ENCODE peak calls at places on chromosomes 5 and 9, in seven cellular contexts. S is tibial nerve, M is ovary, K is heart right ventricle, T is gastrocnemius medialis, J is cardiac muscle cell, Q is stomach. U is an unnamed sample.

GRCh38 chr5:43154424-43154823 is 33.7 kb downstream of the ZNF131 start:
- DNase-seq in S (no peak), M (no peak), K (no peak), T (peak; percentile 18), J (no peak), Q (no peak), U (no peak)

GRCh38 chr9:96460877-96461276 is 10.9 kb downstream of the HABP4 start:
- DNase-seq in S (no peak), M (no peak), K (no peak), T (no peak), J (no peak), Q (no peak), U (no peak)

GRCh38 chr5:82405166-82405565 is 127.0 kb upstream of the RPS23 start:
- DNase-seq in S (no peak), M (no peak), K (no peak), T (no peak), J (no peak), Q (no peak), U (no peak)

GRCh38 chr5:16467363-16468219 is 2.0 kb upstream of the ZNF622 start:
- DNase-seq in S (no peak), M (no peak), K (no peak), T (peak; percentile 29), J (peak; percentile 58), Q (no peak), U (no peak)

GRCh38 chr5:78778538-78778937 is 130.0 kb upstream of the LHFPL2 start:
- DNase-seq in S (no peak), M (no peak), K (no peak), T (no peak), J (no peak), Q (no peak), U (no peak)

GRCh38 chr9:71552480-71552879 is 215.8 kb downstream of the CEMIP2 start:
- DNase-seq in S (no peak), M (no peak), K (no peak), T (no peak), J (peak; percentile 43), Q (no peak), U (no peak)

GRCh38 chr9:132078369-132079356 is 1.0 kb downstream of the MED27 start:
- DNase-seq in S (peak; percentile 17), M (peak; percentile 34), K (no peak), T (no peak), J (peak; percentile 5), Q (no peak), U (no peak)

GRCh38 chr9:6356441-6356840 is 28.3 kb downstream of the TPD52L3 start:
- DNase-seq in S (no peak), M (no peak), K (no peak), T (no peak), J (no peak), Q (no peak), U (no peak)

GRCh38 chr9:113857875-113858274 is 18.2 kb upstream of the ZNF618 start:
- DNase-seq in S (no peak), M (no peak), K (no peak), T (no peak), J (no peak), Q (no peak), U (no peak)

GRCh38 chr5:61840354-61840753 is 465.7 kb upstream of the KIF2A start:
- DNase-seq in S (no peak), M (no peak), K (no peak), T (no peak), J (no peak), Q (no peak), U (no peak)

GRCh38 chr9:20683351-20684034 is 566 bp upstream of the FOCAD start:
- DNase-seq in S (peak; percentile 76), M (peak; percentile 79), K (peak; percentile 58), T (peak; percentile 61), J (peak; percentile 1), Q (peak; percentile 31), U (peak; percentile 93)

GRCh38 chr5:172492097-172492840 is 37.9 kb upstream of the SH3PXD2B start:
- DNase-seq in S (no peak), M (no peak), K (no peak), T (no peak), J (no peak), Q (no peak), U (peak; percentile 52)

GRCh38 chr9:99327667-99328066 is 105.6 kb downstream of the SEC61B start:
- DNase-seq in S (no peak), M (no peak), K (no peak), T (no peak), J (no peak), Q (no peak), U (no peak)

GRCh38 chr5:143402464-143403356 is 776 bp downstream of the NR3C1 start:
- DNase-seq in S (peak; percentile 55), M (peak; percentile 59), K (peak; percentile 69), T (peak; percentile 80), J (peak; percentile 65), Q (peak; percentile 67), U (peak; percentile 73)

GRCh38 chr5:6081727-6082210 is 296.6 kb downstream of the MED10 start:
- DNase-seq in S (no peak), M (no peak), K (no peak), T (no peak), J (no peak), Q (no peak), U (no peak)

GRCh38 chr5:172646716-172647285 is 5.7 kb downstream of the NEURL1B start:
- DNase-seq in S (no peak), M (peak; percentile 65), K (peak; percentile 66), T (no peak), J (peak; percentile 70), Q (no peak), U (no peak)

GRCh38 chr5:59206132-59206581 is 623.3 kb downstream of the RAB3C start:
- DNase-seq in S (no peak), M (no peak), K (no peak), T (no peak), J (no peak), Q (no peak), U (no peak)

GRCh38 chr9:127662617-127663016 is 44.2 kb upstream of the CFAP157 start:
- DNase-seq in S (no peak), M (no peak), K (no peak), T (no peak), J (no peak), Q (no peak), U (no peak)

GRCh38 chr9:16090907-16091629 is 538.2 kb downstream of the CCDC171 start:
- DNase-seq in S (no peak), M (no peak), K (no peak), T (no peak), J (no peak), Q (no peak), U (no peak)

GRCh38 chr9:124333180-124333579 is 75.4 kb downstream of the NEK6 start:
- DNase-seq in S (no peak), M (no peak), K (no peak), T (no peak), J (no peak), Q (no peak), U (no peak)

GRCh38 chr9:131854334-131854733 is 114.5 kb upstream of the RAPGEF1 start:
- DNase-seq in S (peak; percentile 10), M (no peak), K (peak; percentile 16), T (peak; percentile 31), J (no peak), Q (no peak), U (no peak)

GRCh38 chr5:4817742-4818141 is 322.4 kb upstream of the ADAMTS16 start:
- DNase-seq in S (no peak), M (no peak), K (no peak), T (no peak), J (no peak), Q (no peak), U (no peak)

GRCh38 chr9:98801969-98802371 is 5.5 kb upstream of the GALNT12 start:
- DNase-seq in S (no peak), M (no peak), K (no peak), T (no peak), J (no peak), Q (no peak), U (no peak)

GRCh38 chr5:132095077-132095744 is 21.6 kb downstream of the CSF2 start:
- DNase-seq in S (no peak), M (no peak), K (no peak), T (no peak), J (no peak), Q (no peak), U (peak; percentile 32)

GRCh38 chr5:74085186-74085585 is 459.2 kb downstream of the ARHGEF28 start:
- DNase-seq in S (no peak), M (no peak), K (no peak), T (no peak), J (peak; percentile 35), Q (no peak), U (no peak)

DNA sequence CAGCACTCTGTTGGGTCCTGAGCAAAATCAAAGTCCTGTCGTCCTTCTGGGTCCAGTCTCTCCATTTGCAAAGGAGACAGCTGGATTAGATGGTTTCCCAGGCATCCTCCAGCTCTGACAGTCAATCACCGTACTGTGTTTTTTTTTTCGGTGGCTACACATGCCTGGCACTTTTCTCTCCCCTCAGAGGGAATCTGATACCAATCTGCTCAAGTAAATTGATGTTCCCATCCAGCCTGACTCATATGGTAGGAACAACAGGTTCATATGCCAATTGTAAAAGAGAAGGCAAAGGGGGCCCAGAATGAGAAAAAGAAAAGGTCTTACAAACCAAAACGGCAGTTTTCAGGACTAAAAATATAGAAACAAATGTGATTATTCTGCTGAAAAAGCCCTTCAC is 1.2 kb downstream of the FBXO10 start:
- DNase-seq in S (no peak), M (no peak), K (no peak), T (peak; percentile 45), J (no peak), Q (no peak), U (no peak)
- H3K4me3 ChIP-seq in S (peak overlapping the region; percentile 77), M (peak overlapping the region; percentile 54), K (peak overlapping the region; percentile 89), T (peak overlapping the region; percentile 95), J (peak overlapping the region; percentile 60), Q (peak overlapping the region; percentile 69), U (peak overlapping the region; percentile 88)

DNA sequence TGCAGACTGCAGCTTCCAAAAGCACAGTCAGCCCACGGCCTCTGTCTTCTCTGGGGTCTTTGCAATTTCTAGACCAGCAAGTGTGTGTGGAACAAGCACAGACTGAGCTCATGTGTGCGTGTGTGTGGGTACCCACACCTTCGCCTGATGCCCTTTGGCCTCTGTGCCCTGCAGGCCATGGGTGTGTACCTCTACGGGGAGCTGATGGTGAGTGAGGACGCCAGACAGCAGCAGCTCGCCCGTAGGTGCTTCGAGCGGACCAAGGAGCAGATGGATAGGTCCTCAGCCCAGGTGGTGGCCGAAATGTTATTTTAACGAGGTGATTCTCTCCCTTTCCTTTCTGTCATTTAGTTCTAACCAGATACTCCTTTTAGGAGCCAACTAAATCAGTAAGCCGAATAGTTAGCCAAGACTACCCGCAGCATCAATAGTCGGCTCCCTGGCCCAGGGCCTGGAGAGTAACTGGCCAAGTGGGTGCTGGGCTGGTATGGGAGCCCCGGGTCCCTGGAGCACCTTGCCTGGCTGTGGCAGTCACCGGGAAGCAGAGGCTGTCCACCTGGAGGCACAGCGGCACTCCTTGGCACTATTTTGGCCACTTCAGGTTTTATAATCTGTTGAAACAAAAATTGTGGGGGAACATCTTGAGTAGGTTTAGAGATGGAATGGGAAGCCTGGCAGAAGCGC is 235.0 kb downstream of the FANCC start:
- DNase-seq in S (no peak), M (no peak), K (no peak), T (peak; percentile 15), J (no peak), Q (peak; percentile 25), U (no peak)
- H3K4me1 ChIP-seq in S (no peaks in the 10 kb centered on the region), M (peaks cover 7% of the 10 kb centered on the region), K (peaks cover 100% of the 10 kb centered on the region), T (peaks cover 80% of the 10 kb centered on the region), J (peaks cover 18% of the 10 kb centered on the region), Q (peaks cover 51% of the 10 kb centered on the region), U (no peaks in the 10 kb centered on the region)

GRCh38 chr9:35102465-35102768 is 514 bp downstream of the STOML2 start:
- DNase-seq in S (no peak), M (no peak), K (no peak), T (no peak), J (no peak), Q (no peak), U (no peak)
- H3K4me3 ChIP-seq in S (peak overlapping the region; percentile 65), M (peak overlapping the region; percentile 59), K (peak overlapping the region; percentile 81), T (peak overlapping the region; percentile 76), J (peak overlapping the region; percentile 56), Q (peak overlapping the region; percentile 90), U (peak overlapping the region; percentile 64)

GRCh38 chr5:134539732-134540131 is 14.3 kb downstream of the JADE2 start:
- DNase-seq in S (no peak), M (no peak), K (no peak), T (no peak), J (no peak), Q (no peak), U (no peak)
- H3K4me1 ChIP-seq in S (no peaks in the 10 kb centered on the region), M (peaks cover 6% of the 10 kb centered on the region), K (peaks cover 47% of the 10 kb centered on the region), T (peaks cover 14% of the 10 kb centered on the region), J (no peaks in the 10 kb centered on the region), Q (peaks cover 21% of the 10 kb centered on the region), U (peaks cover 43% of the 10 kb centered on the region)

U was measured in right atrium auricular region.